ENCODE peak calls at places on chromosomes 2 and 18, in ten cellular contexts. Y, H, N, G, Q, F, B, O, J and L are unnamed samples.

GRCh38 chr2:218659258-218659987 is at the start of the genes BCS1L and ZNF142:
- DNase-seq in Y (peak; percentile 92), J (peak; percentile 81), N (peak; percentile 89), H (peak; percentile 91), Q (peak; percentile 96), F (peak; percentile 92), O (peak; percentile 92), B (peak; percentile 93), G (peak; percentile 84), L (peak; percentile 85)

GRCh38 chr2:150480241-150480640 is 7.2 kb downstream of the RND3 start:
- DNase-seq in Q (no peak), H (no peak), B (no peak), F (peak; percentile 66), J (no peak), O (no peak), N (peak; percentile 68), Y (peak; percentile 34), G (no peak), L (no peak)

GRCh38 chr2:86443601-86444000 is 2.4 kb downstream of the KDM3A start:
- DNase-seq in F (no peak), Y (no peak), O (no peak), B (no peak), J (no peak), N (no peak), G (no peak), H (no peak), Q (no peak), L (no peak)

GRCh38 chr2:116754371-116755101 is 1060.0 kb upstream of the DDX18 start:
- DNase-seq in N (no peak), B (no peak), Y (no peak), O (no peak), F (no peak), Q (peak; percentile 45), G (no peak), J (no peak), H (no peak), L (no peak)

GRCh38 chr2:172095146-172095904 is 7.4 kb downstream of the DLX2 start:
- DNase-seq in O (no peak), Q (no peak), G (no peak), H (peak; percentile 38), B (peak; percentile 66), N (peak; percentile 97), J (peak; percentile 65), F (peak; percentile 92), Y (peak; percentile 54), L (no peak)

GRCh38 chr18:59690216-59691045 is 6.8 kb downstream of the CCBE1 start:
- DNase-seq in J (no peak), G (no peak), N (no peak), O (no peak), Q (no peak), F (no peak), Y (no peak), B (no peak), H (no peak), L (no peak)

GRCh38 chr18:55579888-55580287 is 8.1 kb downstream of the TCF4 start:
- DNase-seq in O (no peak), J (no peak), H (no peak), N (peak; percentile 49), G (no peak), F (no peak), B (no peak), Y (no peak), Q (no peak), L (no peak)

GRCh38 chr18:30376515-30376914 is 666.0 kb downstream of the DSC3 start:
- DNase-seq in Y (no peak), J (no peak), N (no peak), H (no peak), Q (no peak), B (no peak), G (no peak), F (peak; percentile 54), O (no peak), L (no peak)

GRCh38 chr2:100327742-100328141 is 5.4 kb upstream of the LONRF2 start:
- DNase-seq in H (no peak), G (no peak), F (no peak), J (no peak), B (no peak), Y (no peak), N (no peak), Q (no peak), O (no peak), L (no peak)

GRCh38 chr2:54931473-54931872 is 118.8 kb downstream of the RTN4 start:
- DNase-seq in O (no peak), B (no peak), F (no peak), G (no peak), Q (no peak), Y (no peak), J (no peak), N (no peak), H (no peak), L (no peak)

GRCh38 chr2:190119257-190119656 is 56.7 kb upstream of the MSTN start:
- DNase-seq in F (no peak), B (peak; percentile 2), O (peak; percentile 21), J (no peak), H (peak; percentile 40), N (no peak), Q (peak; percentile 65), G (no peak), Y (no peak), L (peak; percentile 11)